ENCODE peak calls at places on chromosomes 3 and 15, in four cellular contexts. L, G, P and W are unnamed samples. For H3K4me1, the result is how much of the 10 kb centered on the place peaks cover.

GRCh38 chr15:41490355-41490754 is 3.3 kb upstream of the ITPKA start:
- DNase-seq in L (no peak), G (no peak), P (no peak), W (no peak)

GRCh38 chr3:16419640-16420039 is 93.9 kb downstream of the RFTN1 start:
- DNase-seq in L (no peak), G (no peak), P (no peak), W (no peak)

GRCh38 chr15:81163961-81164800 is 30.1 kb downstream of the CFAP161 start:
- DNase-seq in L (no peak), G (no peak), P (no peak), W (no peak)

GRCh38 chr3:125160911-125161371 is 51.6 kb downstream of the SLC12A8 start:
- DNase-seq in L (no peak), G (no peak), P (no peak), W (no peak)

GRCh38 chr3:141412087-141412935 is 44.0 kb downstream of the ZBTB38 start:
- DNase-seq in L (no peak), G (peak), P (peak), W (peak)

GRCh38 chr3:126827121-126827520 is 123.1 kb downstream of the CHCHD6 start:
- DNase-seq in L (no peak), G (no peak), P (no peak), W (no peak)

GRCh38 chr3:141011511-141012262 is 39.5 kb upstream of the SPSB4 start:
- DNase-seq in L (peak), G (peak), P (peak), W (peak)

GRCh38 chr3:127036209-127037020 is 53.5 kb downstream of the PLXNA1 start:
- DNase-seq in L (peak), G (no peak), P (no peak), W (peak)

GRCh38 chr3:129893616-129894070 is at the start of gene TMCC1:
- DNase-seq in L (peak), G (peak), P (peak), W (peak)

GRCh38 chr3:155664922-155665695 is 79.8 kb downstream of the PLCH1 start:
- DNase-seq in L (peak), G (peak), P (peak), W (no peak)

GRCh38 chr15:29970402-29970695 is 112.4 kb upstream of the GOLGA8J start:
- DNase-seq in L (no peak), G (no peak), P (no peak), W (no peak)

GRCh38 chr15:68276668-68277067 is 877 bp upstream of the FEM1B start:
- DNase-seq in L (no peak), G (no peak), P (no peak), W (no peak)

GRCh38 chr3:183349421-183350157 is 78.8 kb downstream of the MCF2L2 start:
- DNase-seq in L (no peak), G (no peak), P (no peak), W (no peak)

GRCh38 chr3:117285721-117286120 is 576.1 kb downstream of the TUSC7 start:
- DNase-seq in L (no peak), G (peak), P (no peak), W (no peak)

GRCh38 chr3:67804545-67804944 is 150.1 kb upstream of the SUCLG2 start:
- DNase-seq in L (no peak), G (no peak), P (no peak), W (no peak)

GRCh38 chr15:77064539-77065308 is 6.2 kb downstream of the TSPAN3 start:
- DNase-seq in L (no peak), G (no peak), P (no peak), W (no peak)

GRCh38 chr3:70040386-70040785 is 40.9 kb downstream of the SAMMSON start:
- DNase-seq in L (no peak), G (no peak), P (no peak), W (no peak)

GRCh38 chr3:70824785-70825184 is 512.3 kb upstream of the MDFIC2 start:
- DNase-seq in L (no peak), G (no peak), P (no peak), W (no peak)

GRCh38 chr15:87263844-87264243 is 992.7 kb downstream of the NTRK3 start:
- DNase-seq in L (no peak), G (no peak), P (no peak), W (no peak)

GRCh38 chr3:50672656-50673055 is 2.1 kb upstream of the DOCK3 start:
- DNase-seq in L (no peak), G (no peak), P (no peak), W (no peak)

GRCh38 chr15:96320703-96321421 is 9.6 kb upstream of the NR2F2 start:
- DNase-seq in L (no peak), G (no peak), P (no peak), W (no peak)

GRCh38 chr3:13571264-13571663 is 22.3 kb downstream of the FBLN2 start:
- DNase-seq in L (peak), G (no peak), P (no peak), W (no peak)

GRCh38 chr15:85618956-85619491 is 175.7 kb downstream of the KLHL25 start:
- DNase-seq in L (peak), G (peak), P (peak), W (no peak)

GRCh38 chr15:62606376-62607164 is 436.0 kb upstream of the TPM1 start:
- DNase-seq in L (no peak), G (no peak), P (no peak), W (no peak)

GRCh38 chr15:83163032-83163431 is 44.6 kb downstream of the HDGFL3 start:
- DNase-seq in L (no peak), G (no peak), P (no peak), W (no peak)

GRCh38 chr3:105834768-105835167 is 34.0 kb downstream of the CBLB start:
- DNase-seq in L (no peak), G (no peak), P (no peak), W (no peak)

GRCh38 chr3:3309836-3310235 is 130.3 kb upstream of the CRBN start:
- DNase-seq in L (no peak), G (no peak), P (no peak), W (no peak)

GRCh38 chr3:101829066-101829830 is 20.1 kb upstream of the NFKBIZ start:
- DNase-seq in L (peak), G (peak), P (peak), W (no peak)

GRCh38 chr15:68379058-68379758 is 52.8 kb downstream of the ITGA11 start:
- DNase-seq in L (no peak), G (no peak), P (no peak), W (no peak)

GRCh38 chr3:39497753-39498152 is 30.3 kb downstream of the MOBP start:
- DNase-seq in L (no peak), G (no peak), P (no peak), W (no peak)

GRCh38 chr3:39494781-39495180 is 27.3 kb downstream of the MOBP start:
- DNase-seq in L (no peak), G (no peak), P (no peak), W (no peak)

GRCh38 chr3:39491014-39491413 is 23.5 kb downstream of the MOBP start:
- DNase-seq in L (no peak), G (no peak), P (no peak), W (no peak)

DNA sequence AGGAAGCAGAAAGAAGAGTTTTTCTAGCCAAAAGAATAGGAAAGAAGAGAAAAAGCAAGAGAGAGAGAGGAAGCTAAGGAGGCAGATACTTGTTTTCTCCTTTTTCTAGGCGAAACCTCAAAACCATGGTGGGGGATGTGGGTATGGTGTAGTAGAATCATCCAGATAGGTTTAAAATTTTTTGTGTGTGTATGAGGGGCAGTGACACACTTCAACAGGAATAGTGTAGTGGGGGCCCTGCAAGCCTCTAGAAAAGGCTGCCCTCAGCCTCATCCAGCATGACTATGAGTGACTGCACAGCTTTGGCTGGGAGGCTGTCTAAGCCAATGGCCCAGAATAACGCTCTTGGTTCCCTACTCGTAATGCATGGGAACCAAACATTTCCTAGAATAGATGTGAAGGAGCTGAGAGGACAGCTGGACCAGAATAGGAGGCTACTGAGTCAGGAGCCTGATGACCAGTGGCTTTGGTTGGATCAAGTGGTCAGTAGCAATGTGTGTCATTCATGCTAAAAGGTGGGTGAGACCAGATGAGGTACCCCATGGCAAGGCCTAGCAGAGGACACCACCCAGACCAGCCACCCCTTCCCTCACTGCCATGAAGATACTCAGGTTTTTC is 24.4 kb downstream of the MOBP start:
- DNase-seq in L (no peak), G (no peak), P (no peak), W (no peak)
- H3K4me1 ChIP-seq in L (under half), G (under half), P (under half), W (under half)

GRCh38 chr3:52233108-52233591 is 5.8 kb downstream of the TWF2 start:
- DNase-seq in L (peak), G (no peak), P (no peak), W (peak)
- H3K4me1 ChIP-seq in L (under half), G (under half), P (under half), W (under half)

GRCh38 chr3:52487788-52488691 is 7.1 kb upstream of the STAB1 start:
- DNase-seq in L (peak), G (no peak), P (no peak), W (no peak)
- H3K4me1 ChIP-seq in L (under half), G (under half), P (under half), W (under half)

GRCh38 chr3:45688882-45689786 is at the start of gene SACM1L:
- DNase-seq in L (peak), G (peak), P (peak), W (peak)

GRCh38 chr3:45688194-45688881 is 858 bp upstream of the SACM1L start:
- DNase-seq in L (peak), G (peak), P (no peak), W (peak)

GRCh38 chr3:45690331-45691035 is 1.3 kb downstream of the SACM1L start:
- DNase-seq in L (no peak), G (no peak), P (no peak), W (no peak)

GRCh38 chr3:45687828-45688193 is 1.4 kb upstream of the SACM1L start:
- DNase-seq in L (no peak), G (no peak), P (no peak), W (no peak)

DNA sequence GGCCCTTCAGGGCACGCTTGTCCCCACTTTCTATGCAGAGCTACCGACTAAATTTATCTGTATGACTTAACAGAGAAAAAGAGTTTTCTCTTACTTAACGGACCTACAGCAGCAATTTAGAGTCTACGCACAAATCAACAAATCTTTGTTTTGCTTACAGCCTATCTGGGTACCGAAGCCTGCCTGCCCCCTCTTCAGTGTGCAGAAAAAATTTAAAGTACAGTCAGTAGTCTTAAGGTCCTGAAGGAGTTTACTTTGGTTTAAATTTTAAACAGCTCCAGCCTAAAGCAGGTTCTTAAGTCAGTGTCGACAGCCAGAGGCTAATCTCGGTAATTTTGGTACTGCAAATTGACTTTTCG is 570 bp downstream of the SACM1L start:
- DNase-seq in L (no peak), G (no peak), P (no peak), W (no peak)
- H3K4me1 ChIP-seq in L (under half), G (under half), P (under half), W (half or more)